ENCODE peak calls at places on chromosomes 4 and X, in five cellular contexts. G, F, C, Y and K are unnamed samples.

GRCh38 chr4:134216436-134216835 is 14.8 kb upstream of the PABPC4L start:
- DNase-seq in G (no peak), F (no peak), C (no peak), Y (no peak), K (no peak)

GRCh38 chr4:77454858-77455257 is 150.8 kb upstream of the CXCL13 start:
- DNase-seq in G (no peak), F (no peak), C (no peak), Y (no peak), K (no peak)

GRCh38 chrX:72145181-72145580 is 13.5 kb upstream of the RTL5 start:
- DNase-seq in G (no peak), F (no peak), C (no peak), Y (no peak), K (no peak)

GRCh38 chr4:155742310-155743015 is 16.4 kb upstream of the GUCY1B1 start:
- DNase-seq in G (no peak), F (no peak), C (no peak), Y (no peak), K (no peak)

GRCh38 chrX:12865359-12865758 is 1.5 kb upstream of the TLR7 start:
- DNase-seq in G (no peak), F (no peak), C (no peak), Y (no peak), K (no peak)

GRCh38 chr4:140609548-140610425 is 41.0 kb upstream of the UCP1 start:
- DNase-seq in G (peak), F (peak), C (peak), Y (no peak), K (peak)

GRCh38 chrX:47384502-47384901 is 14.1 kb downstream of the ZNF157 start:
- DNase-seq in G (peak), F (peak), C (peak), Y (peak), K (peak)

GRCh38 chr4:47468686-47469365 is 5.3 kb upstream of the COMMD8 start:
- DNase-seq in G (no peak), F (no peak), C (no peak), Y (no peak), K (no peak)

GRCh38 chrX:97539970-97540519 is 656.3 kb downstream of the RPA4 start:
- DNase-seq in G (no peak), F (peak), C (no peak), Y (no peak), K (no peak)

GRCh38 chr4:70945046-70945445 is 42.9 kb downstream of the MOB1B start:
- DNase-seq in G (no peak), F (no peak), C (no peak), Y (no peak), K (no peak)

GRCh38 chr4:131091896-131092295 is 1995.9 kb downstream of the C4orf33 start:
- DNase-seq in G (peak), F (peak), C (no peak), Y (no peak), K (peak)

GRCh38 chrX:74023203-74023602 is 280.8 kb upstream of the ZCCHC13 start:
- DNase-seq in G (no peak), F (no peak), C (no peak), Y (no peak), K (no peak)

GRCh38 chr4:70841951-70842350 is 2.3 kb upstream of the GRSF1 start:
- DNase-seq in G (no peak), F (no peak), C (no peak), Y (no peak), K (no peak)

GRCh38 chr4:8582016-8582415 is 1.8 kb downstream of the GPR78 start:
- DNase-seq in G (no peak), F (no peak), C (no peak), Y (no peak), K (no peak)

GRCh38 chrX:43474321-43474720 is 181.8 kb upstream of the MAOA start:
- DNase-seq in G (no peak), F (no peak), C (no peak), Y (no peak), K (peak)

GRCh38 chr4:146932111-146932510 is 13.6 kb downstream of the TTC29 start:
- DNase-seq in G (no peak), F (no peak), C (no peak), Y (no peak), K (no peak)

GRCh38 chr4:146930673-146931072 is 15.0 kb downstream of the TTC29 start:
- DNase-seq in G (no peak), F (no peak), C (no peak), Y (no peak), K (no peak)

GRCh38 chr4:146927710-146928109 is 18.0 kb downstream of the TTC29 start:
- DNase-seq in G (no peak), F (no peak), C (no peak), Y (no peak), K (no peak)
- H2AFZ ChIP-seq in G (no peak), F (no peak), C (no peak), Y (no peak), K (no peak)

DNA sequence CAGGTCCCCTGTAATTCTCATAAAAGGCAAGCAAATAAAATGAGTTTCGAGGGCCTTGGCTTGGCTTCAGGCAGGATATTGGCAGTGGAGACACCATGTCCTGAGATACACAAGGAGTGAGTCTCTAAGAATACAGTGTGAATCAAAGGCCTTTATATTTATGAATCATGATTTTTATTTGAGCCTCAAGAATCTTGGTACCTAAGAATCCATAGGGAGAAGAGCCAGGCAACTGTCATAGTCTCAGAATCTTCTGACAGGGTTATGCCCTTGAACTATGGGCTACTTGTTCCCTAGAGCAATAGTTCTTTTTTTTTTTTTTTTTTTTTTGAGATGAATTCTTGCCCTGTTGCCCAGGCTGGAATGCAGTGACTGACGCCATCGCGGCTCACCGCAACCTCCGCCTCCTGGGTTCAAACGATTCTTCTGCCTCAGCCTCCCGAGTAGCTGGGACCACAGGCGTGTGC is 205.4 kb downstream of the LDB2 start:
- DNase-seq in G (no peak), F (no peak), C (no peak), Y (no peak), K (no peak)
- TF ChIP-seq SP1 in G (no peak), F (no peak), C (no peak), Y (no peak), K (no peak)

DNA sequence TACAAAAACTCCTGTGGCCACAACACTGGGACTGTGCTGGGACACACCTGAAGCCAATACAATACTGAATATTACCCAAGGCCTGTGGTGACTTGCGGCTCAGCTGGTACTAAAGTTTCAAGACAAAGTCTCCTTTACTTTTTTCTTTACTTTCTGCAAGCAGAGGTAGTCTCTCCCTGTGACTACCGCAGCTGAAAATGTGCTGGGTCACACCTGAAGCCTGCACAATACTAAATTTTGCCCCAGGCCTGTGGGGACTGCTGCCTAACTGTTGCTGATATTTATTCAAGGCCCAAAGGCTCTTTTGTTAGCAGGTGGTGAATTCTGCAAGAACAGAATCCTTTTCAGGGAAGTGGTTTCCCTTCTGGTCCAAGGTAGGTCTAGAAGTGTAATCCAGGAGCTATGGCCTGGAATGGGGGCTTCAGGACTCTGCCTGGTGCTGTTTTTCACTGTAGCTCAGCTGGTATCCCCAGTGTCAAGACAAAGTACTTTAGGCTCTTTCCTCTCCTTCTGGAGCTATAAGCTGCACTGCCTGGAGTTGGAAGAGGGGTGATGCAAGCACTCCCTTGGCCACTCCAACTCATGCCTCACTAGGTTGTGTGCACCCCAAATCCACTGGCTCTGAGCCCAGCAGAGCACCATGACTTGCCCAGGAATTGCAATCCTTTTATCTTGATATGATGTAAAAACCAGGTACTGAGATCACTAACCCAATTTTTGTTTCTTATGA is 489.4 kb downstream of the TECRL start:
- DNase-seq in G (no peak), F (no peak), C (no peak), Y (no peak), K (no peak)
- TF ChIP-seq CTCF in G (no peak), F (no peak), C (no peak), Y (no peak), K (no peak)

GRCh38 chr4:25638221-25638601 is 17.4 kb upstream of the SLC34A2 start:
- DNase-seq in G (no peak), F (no peak), C (no peak), Y (no peak), K (no peak)

GRCh38 chr4:25635501-25635900 is 20.1 kb upstream of the SLC34A2 start:
- DNase-seq in G (no peak), F (no peak), C (no peak), Y (no peak), K (peak)

GRCh38 chr4:25632135-25632534 is 23.5 kb upstream of the SLC34A2 start:
- DNase-seq in G (no peak), F (no peak), C (no peak), Y (no peak), K (no peak)

GRCh38 chr4:25633541-25633940 is 22.1 kb upstream of the SLC34A2 start:
- DNase-seq in G (no peak), F (no peak), C (no peak), Y (no peak), K (no peak)

GRCh38 chr4:25637581-25638220 is 17.9 kb upstream of the SLC34A2 start:
- DNase-seq in G (no peak), F (no peak), C (no peak), Y (no peak), K (no peak)
- H2AFZ ChIP-seq in G (no peak), F (no peak), C (no peak), Y (no peak), K (no peak)

GRCh38 chr4:163121689-163122088 is 45.0 kb downstream of the NAF1 start:
- DNase-seq in G (no peak), F (no peak), C (no peak), Y (no peak), K (no peak)
- TF ChIP-seq SP1 in G (no peak), F (no peak), C (no peak), Y (no peak), K (no peak)

DNA sequence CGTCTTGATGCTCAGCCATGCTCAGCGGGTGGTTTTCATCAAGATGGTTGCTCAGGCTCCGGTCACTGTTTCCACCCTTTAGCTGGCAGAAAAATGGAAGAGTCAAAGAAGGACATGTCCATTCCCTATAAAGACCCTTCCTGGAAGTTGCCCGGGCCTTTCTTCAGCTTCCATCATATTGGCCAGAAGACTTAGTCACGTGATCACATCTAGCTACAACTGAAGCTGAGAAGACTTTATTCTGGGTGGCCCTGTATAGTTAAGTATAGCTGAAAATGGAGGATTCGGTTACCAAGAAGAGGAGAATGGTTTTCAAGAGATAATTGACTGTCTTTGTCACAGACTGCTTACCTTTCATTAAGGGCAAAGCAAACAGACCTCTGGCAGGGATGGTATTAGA is 296.7 kb upstream of the CASK start:
- DNase-seq in G (no peak), F (no peak), C (no peak), Y (no peak), K (no peak)
- TF ChIP-seq CTCF in G (no peak), F (no peak), C (no peak), Y (no peak), K (no peak)

DNA sequence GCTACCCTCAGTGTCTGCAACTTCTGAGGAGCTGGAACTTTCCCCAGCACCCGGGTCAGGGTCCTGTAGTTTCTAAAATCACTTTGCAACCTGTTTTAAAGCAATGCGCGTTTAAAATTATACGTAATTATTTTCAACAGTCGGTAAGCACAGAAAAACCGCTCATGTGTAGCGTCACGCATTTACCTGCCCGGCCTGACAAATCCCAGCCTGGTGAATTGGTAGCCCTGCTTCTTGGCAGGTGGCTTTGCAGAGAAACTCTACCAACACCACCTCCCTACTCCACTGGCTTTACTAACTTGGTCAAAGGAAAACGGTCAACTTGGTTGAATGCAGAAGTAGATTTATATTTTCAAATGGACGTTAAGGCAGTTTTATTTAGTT is 651 bp downstream of the BANK1 start:
- DNase-seq in G (no peak), F (no peak), C (no peak), Y (no peak), K (peak)
- H2AFZ ChIP-seq in G (no peak), F (no peak), C (peak), Y (peak), K (peak)